ENCODE peak calls at places on chromosomes 4 and X, in ten cellular contexts. T is stimulated activated CD4-positive, alpha-beta T cell treated with anti-CD3 and anti-CD28 coated beads, Interleukin-4, amount 100 ng/mL, for 24 hours; V is sigmoid colon; L is amygdala; U is foreskin fibroblast; F is SW 1271; S is left ventricle myocardium inferior; I is mesendoderm; Y is neural crest cell; H is HFFc6. Q is an unnamed sample.

GRCh38 chr4:71816676-71817303 is 32.9 kb upstream of the GC start:
- DNase-seq in T (no peak), V (no peak), L (no peak), U (no peak), F (no peak), S (no peak), I (no peak), Y (no peak), H (no peak), Q (no peak)

GRCh38 chr4:17680559-17680958 is 66.1 kb downstream of the MED28 start:
- DNase-seq in T (no peak), V (no peak), L (no peak), U (no peak), F (no peak), S (no peak), I (no peak), Y (no peak), H (no peak), Q (no peak)

GRCh38 chr4:27790911-27791310 is 930.3 kb downstream of the STIM2 start:
- DNase-seq in T (no peak), V (no peak), L (no peak), U (no peak), F (no peak), S (no peak), I (peak), Y (no peak), H (peak), Q (peak)

GRCh38 chr4:57591073-57591472 is 480.9 kb upstream of the IGFBP7 start:
- DNase-seq in T (no peak), V (no peak), L (no peak), U (no peak), F (no peak), S (no peak), I (no peak), Y (no peak), H (no peak), Q (no peak)

GRCh38 chr4:112058433-112058832 is 86.8 kb upstream of the FAM241A start:
- DNase-seq in T (no peak), V (no peak), L (no peak), U (peak), F (no peak), S (no peak), I (no peak), Y (no peak), H (peak), Q (no peak)

GRCh38 chr4:179124957-179125356 is 1682.7 kb upstream of the AGA start:
- DNase-seq in T (no peak), V (no peak), L (no peak), U (no peak), F (no peak), S (no peak), I (peak), Y (no peak), H (no peak), Q (peak)

GRCh38 chrX:39813631-39814246 is 284.0 kb downstream of the BCOR start:
- DNase-seq in T (no peak), V (peak), L (peak), U (peak), F (no peak), S (peak), I (no peak), Y (no peak), H (peak), Q (peak)

GRCh38 chrX:112841114-112841819 is 636 bp upstream of the AMOT start:
- DNase-seq in T (peak), V (peak), L (peak), U (peak), F (peak), S (peak), I (peak), Y (peak), H (peak), Q (peak)

GRCh38 chr4:85548116-85548515 is 73.2 kb downstream of the ARHGAP24 start:
- DNase-seq in T (no peak), V (no peak), L (no peak), U (no peak), F (no peak), S (no peak), I (no peak), Y (no peak), H (no peak), Q (no peak)

GRCh38 chrX:56812515-56813105 is 83.6 kb downstream of the NBDY start:
- DNase-seq in T (peak), V (no peak), L (no peak), U (no peak), F (no peak), S (no peak), I (no peak), Y (no peak), H (no peak), Q (no peak)

GRCh38 chr4:117134386-117134785 is 49.0 kb upstream of the TRAM1L1 start:
- DNase-seq in T (no peak), V (no peak), L (peak), U (peak), F (peak), S (no peak), I (peak), Y (no peak), H (peak), Q (peak)

GRCh38 chrX:38900719-38901118 is 99.5 kb downstream of the MID1IP1 start:
- DNase-seq in T (no peak), V (no peak), L (no peak), U (no peak), F (no peak), S (no peak), I (no peak), Y (no peak), H (no peak), Q (no peak)

GRCh38 chr4:39406763-39407583 is at the start of gene KLB:
- DNase-seq in T (no peak), V (no peak), L (no peak), U (peak), F (no peak), S (no peak), I (no peak), Y (no peak), H (no peak), Q (no peak)

Q was measured in astrocyte of the hippocampus.